ENCODE peak calls at places on chromosomes 6 and 20, in five cellular contexts. W, J, F, D and G are unnamed samples.

GRCh38 chr20:64050261-64051032 is 1.0 kb upstream of the SOX18 start:
- DNase-seq in F (no peak), W (no peak), D (no peak), J (no peak), G (no peak)

GRCh38 chr6:2542858-2543218 is 207.9 kb downstream of the MYLK4 start:
- DNase-seq in J (no peak), D (no peak), W (no peak), F (peak; percentile 8), G (peak; percentile 88)

GRCh38 chr20:21702553-21703467 is 2.7 kb upstream of the PAX1 start:
- DNase-seq in F (peak; percentile 46), W (no peak), D (no peak), J (no peak), G (peak; percentile 2)

GRCh38 chr6:79094938-79095337 is 16.9 kb upstream of the PHIP start:
- DNase-seq in J (no peak), D (no peak), W (no peak), F (no peak), G (no peak)

GRCh38 chr20:45070932-45071632 is 29.8 kb downstream of the KCNS1 start:
- DNase-seq in F (peak; percentile 82), D (no peak), W (no peak), J (no peak), G (no peak)

GRCh38 chr6:100281471-100281878 is 183.2 kb downstream of the SIM1 start:
- DNase-seq in F (no peak), D (no peak), J (no peak), W (no peak), G (no peak)

GRCh38 chr6:137309078-137309762 is 90.0 kb upstream of the IFNGR1 start:
- DNase-seq in J (no peak), W (no peak), D (peak; percentile 86), F (peak; percentile 72), G (peak; percentile 77)

GRCh38 chr6:89612121-89612520 is 26.4 kb downstream of the LYRM2 start:
- DNase-seq in W (no peak), D (no peak), F (no peak), J (no peak), G (no peak)

GRCh38 chr6:118725944-118726343 is 74.6 kb upstream of the CEP85L start:
- DNase-seq in F (peak; percentile 42), W (no peak), J (no peak), D (no peak), G (no peak)

GRCh38 chr6:157558487-157559200 is 177.7 kb downstream of the ZDHHC14 start:
- DNase-seq in F (no peak), J (no peak), W (no peak), D (no peak), G (no peak)

GRCh38 chr6:119676971-119677370 is 327.4 kb upstream of the MAN1A1 start:
- DNase-seq in W (no peak), F (no peak), J (no peak), D (no peak), G (peak; percentile 71)

GRCh38 chr20:12414446-12415274 is 497.0 kb downstream of the BTBD3 start:
- DNase-seq in W (no peak), J (no peak), F (peak; percentile 25), D (no peak), G (no peak)

GRCh38 chr6:90121982-90122381 is 174.7 kb downstream of the BACH2 start:
- DNase-seq in D (no peak), W (no peak), J (no peak), F (no peak), G (no peak)

GRCh38 chr6:70998148-70998547 is 41.3 kb upstream of the B3GAT2 start:
- DNase-seq in D (no peak), F (no peak), J (no peak), W (no peak), G (no peak)

GRCh38 chr6:140985679-140986275 is 1146.9 kb upstream of the GJE1 start:
- DNase-seq in J (no peak), D (no peak), W (no peak), F (no peak), G (no peak)

GRCh38 chr6:129683606-129684322 is 26.2 kb downstream of the ARHGAP18 start:
- DNase-seq in D (peak; percentile 72), F (peak; percentile 90), J (peak; percentile 98), W (no peak), G (peak; percentile 99)

GRCh38 chr20:47502271-47502730 is 614 bp downstream of the NCOA3 start:
- DNase-seq in W (no peak), F (peak; percentile 18), D (no peak), J (no peak), G (peak; percentile 14)

GRCh38 chr20:44083220-44083933 is 103.6 kb downstream of the JPH2 start:
- DNase-seq in W (no peak), D (no peak), F (no peak), J (no peak), G (peak; percentile 50)

GRCh38 chr6:56725257-56725656 is 82.6 kb upstream of the DST start:
- DNase-seq in D (no peak), J (no peak), F (no peak), W (no peak), G (no peak)

GRCh38 chr20:45300961-45301360 is 5.7 kb upstream of the RBPJL start:
- DNase-seq in W (no peak), F (no peak), D (no peak), J (no peak), G (no peak)

GRCh38 chr20:11686900-11687543 is 230.7 kb upstream of the BTBD3 start:
- DNase-seq in J (no peak), D (peak; percentile 64), F (peak; percentile 39), W (peak; percentile 52), G (peak; percentile 29)

GRCh38 chr6:40743226-40743625 is 156.1 kb upstream of the LRFN2 start:
- DNase-seq in D (no peak), J (no peak), W (no peak), F (no peak), G (no peak)

GRCh38 chr6:13990830-13991229 is 66.1 kb downstream of the RNF182 start:
- DNase-seq in F (no peak), W (no peak), D (no peak), J (no peak), G (no peak)

GRCh38 chr6:70221025-70221714 is 81.7 kb downstream of the COL9A1 start:
- DNase-seq in D (no peak), J (peak; percentile 1), W (no peak), F (peak; percentile 12), G (peak; percentile 42)

GRCh38 chr6:160461641-160462040 is 113.5 kb downstream of the SLC22A3 start:
- DNase-seq in W (no peak), F (no peak), J (no peak), D (no peak), G (peak; percentile 17)

GRCh38 chr6:16426241-16426640 is 187.9 kb downstream of the GMPR start:
- DNase-seq in D (no peak), F (no peak), J (no peak), W (no peak), G (no peak)

GRCh38 chr6:219641-220198 is 72.6 kb upstream of the DUSP22 start:
- DNase-seq in F (peak; percentile 72), D (peak; percentile 43), J (no peak), W (no peak), G (peak; percentile 51)

GRCh38 chr6:1716845-1717244 is 107.1 kb downstream of the FOXC1 start:
- DNase-seq in W (no peak), D (no peak), F (no peak), J (no peak), G (no peak)

GRCh38 chr20:57526067-57526884 is 1.3 kb upstream of the CTCFL start:
- DNase-seq in F (no peak), W (no peak), J (no peak), D (no peak), G (no peak)
- TF ChIP-seq CTCF in F (no peak), W (no peak), J (no peak), D (no peak), G (peak; percentile 12)

GRCh38 chr6:35483892-35484645 is 12.8 kb downstream of the TEAD3 start:
- DNase-seq in F (no peak), D (no peak), J (no peak), W (no peak), G (no peak)

GRCh38 chr6:35483490-35483889 is 13.4 kb downstream of the TEAD3 start:
- DNase-seq in F (no peak), D (no peak), J (no peak), W (no peak), G (no peak)

GRCh38 chr6:35486005-35486925 is 10.6 kb downstream of the TEAD3 start:
- DNase-seq in D (peak; percentile 86), J (no peak), F (no peak), W (no peak), G (no peak)

GRCh38 chr6:35484921-35485392 is 11.9 kb downstream of the TEAD3 start:
- DNase-seq in D (no peak), J (no peak), F (no peak), W (no peak), G (no peak)

GRCh38 chr6:35485402-35485877 is 11.4 kb downstream of the TEAD3 start:
- DNase-seq in D (peak; percentile 52), W (no peak), F (no peak), J (no peak), G (no peak)
- H3K4me3 ChIP-seq in D (peak overlapping the region; percentile 22), W (no peak overlapping the region), F (no peak overlapping the region), J (no peak overlapping the region), G (no peak overlapping the region)

GRCh38 chr6:167682546-167683027 is 144.1 kb upstream of the AFDN start:
- DNase-seq in J (no peak), F (no peak), W (no peak), D (no peak), G (no peak)

GRCh38 chr6:167685654-167686053 is 141.1 kb upstream of the AFDN start:
- DNase-seq in F (no peak), J (no peak), W (no peak), D (no peak), G (no peak)

GRCh38 chr6:167684276-167685104 is 142.2 kb upstream of the AFDN start:
- DNase-seq in F (no peak), W (no peak), J (no peak), D (peak; percentile 36), G (no peak)

GRCh38 chr6:167682125-167682524 is 144.6 kb upstream of the AFDN start:
- DNase-seq in J (no peak), W (no peak), F (no peak), D (no peak), G (no peak)

GRCh38 chr6:167683028-167683862 is 143.5 kb upstream of the AFDN start:
- DNase-seq in F (peak; percentile 75), W (peak; percentile 87), D (peak; percentile 38), J (no peak), G (peak; percentile 89)
- TF ChIP-seq CTCF in F (no peak), W (no peak), D (no peak), J (no peak), G (no peak)

DNA sequence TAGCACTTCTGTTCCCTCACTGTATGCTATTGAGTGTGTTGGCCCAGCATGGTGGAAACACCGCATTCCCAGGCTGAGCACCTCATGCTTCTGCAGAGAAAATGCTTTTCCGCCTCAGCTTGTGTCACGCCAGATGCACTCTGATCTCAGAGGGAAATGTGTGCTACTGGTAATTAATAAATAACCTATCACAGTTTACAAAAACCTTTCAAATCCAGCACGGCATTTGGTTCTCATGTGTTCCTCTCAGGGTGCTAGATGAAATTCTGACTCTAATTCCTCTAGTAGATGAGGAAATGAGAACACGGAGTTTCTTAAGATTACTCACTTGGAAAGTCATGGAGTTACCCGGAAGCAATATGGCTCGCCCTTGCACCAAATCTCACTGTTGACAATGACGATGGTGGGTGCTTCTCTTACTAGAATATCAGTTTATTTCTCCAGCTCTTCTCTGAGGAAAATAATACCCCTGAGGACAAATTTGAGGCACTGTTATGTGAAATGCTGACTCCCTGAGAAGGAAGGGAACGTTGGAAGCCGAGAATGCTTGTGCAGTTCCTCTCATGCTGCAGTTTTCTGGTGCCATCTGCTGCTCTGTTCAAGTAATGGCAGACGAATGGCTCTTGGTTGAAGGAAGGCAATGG is 116.6 kb downstream of the RNF144B start:
- DNase-seq in F (peak; percentile 75), J (no peak), D (peak; percentile 55), W (peak; percentile 48), G (peak; percentile 83)
- H3K4me3 ChIP-seq in F (no peak overlapping the region), J (peak overlapping the region; percentile 3), D (peak overlapping the region; percentile 33), W (peak overlapping the region; percentile 44), G (peak overlapping the region; percentile 0)